ENCODE peak calls at places on chromosomes 3 and 15, in five cellular contexts. E, V, P, T and K are unnamed samples.
A peak's percentile ranks its signal among the peaks of the same experiment; 100 is the strongest.

GRCh38 chr3:50649451-50649931 is 25.2 kb upstream of the DOCK3 start:
- DNase-seq in P (no peak), E (no peak), V (no peak), T (no peak), K (no peak)

GRCh38 chr3:113626513-113627371 is 69.7 kb downstream of the USF3 start:
- DNase-seq in E (peak; percentile 37), P (peak; percentile 57), T (peak; percentile 67), V (peak; percentile 68), K (peak; percentile 58)

GRCh38 chr3:61409638-61410037 is 151.7 kb upstream of the PTPRG start:
- DNase-seq in V (no peak), T (no peak), P (no peak), E (no peak), K (no peak)

GRCh38 chr3:156409694-156410093 is 145.2 kb downstream of the SSR3 start:
- DNase-seq in V (peak; percentile 79), E (no peak), T (peak; percentile 30), P (no peak), K (no peak)

GRCh38 chr3:24388611-24389010 is 106.0 kb downstream of the THRB start:
- DNase-seq in T (no peak), V (no peak), E (no peak), P (no peak), K (no peak)

GRCh38 chr15:85793641-85794597 is 806 bp downstream of the KLHL25 start:
- DNase-seq in E (peak; percentile 25), V (peak; percentile 59), T (peak; percentile 47), P (peak; percentile 53), K (peak; percentile 50)

GRCh38 chr15:34810455-34811146 is 15.3 kb upstream of the ACTC1 start:
- DNase-seq in T (peak; percentile 93), P (no peak), V (peak; percentile 98), E (no peak), K (no peak)

GRCh38 chr3:153673853-153674252 is 447.3 kb upstream of the ARHGEF26 start:
- DNase-seq in T (no peak), E (no peak), V (no peak), P (no peak), K (no peak)

GRCh38 chr3:112672716-112673506 is 32.0 kb upstream of the CCDC80 start:
- DNase-seq in P (no peak), V (no peak), T (no peak), E (no peak), K (no peak)

GRCh38 chr15:51782357-51782896 is 31.0 kb downstream of the TMOD2 start:
- DNase-seq in T (peak; percentile 17), V (peak; percentile 30), P (no peak), E (peak; percentile 41), K (no peak)

GRCh38 chr3:196222876-196223595 is 6.7 kb downstream of the SLC51A start:
- DNase-seq in T (no peak), P (no peak), V (no peak), E (no peak), K (no peak)

GRCh38 chr3:38368238-38368637 is 21.7 kb downstream of the XYLB start:
- DNase-seq in P (no peak), T (no peak), V (no peak), E (no peak), K (no peak)

GRCh38 chr3:12585970-12586369 is 29.1 kb downstream of the MKRN2 start:
- DNase-seq in E (no peak), V (no peak), P (no peak), T (no peak), K (no peak)

GRCh38 chr3:12588039-12588673 is 31.3 kb downstream of the MKRN2 start:
- DNase-seq in E (no peak), V (peak; percentile 18), P (no peak), T (peak; percentile 28), K (no peak)

GRCh38 chr3:12590096-12590495 is 33.2 kb downstream of the MKRN2 start:
- DNase-seq in P (no peak), T (no peak), V (no peak), E (no peak), K (no peak)

GRCh38 chr3:12586403-12586802 is 29.5 kb downstream of the MKRN2 start:
- DNase-seq in P (no peak), T (no peak), E (no peak), V (no peak), K (no peak)

DNA sequence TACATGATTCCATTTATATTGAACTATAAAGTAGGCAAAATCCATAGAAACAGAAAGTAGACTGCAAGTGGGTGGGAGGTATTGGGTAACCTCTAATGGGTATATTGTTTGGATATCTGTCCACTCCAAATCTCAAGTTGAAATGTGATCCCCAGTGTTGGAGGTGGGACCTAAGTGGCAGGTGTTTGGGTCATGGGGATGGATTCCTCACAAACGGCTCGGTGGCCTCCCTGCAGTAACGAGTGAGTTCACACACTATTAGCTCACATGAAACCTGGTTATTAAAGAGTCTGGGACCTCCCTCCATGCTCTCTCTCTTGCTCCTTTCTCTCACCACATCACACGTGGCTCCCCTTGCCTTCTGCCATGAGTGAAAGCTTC is 31.8 kb downstream of the MKRN2 start:
- DNase-seq in V (no peak), P (no peak), T (no peak), E (no peak), K (no peak)
- TF ChIP-seq CTCF in V (no peak), P (no peak), T (no peak), E (no peak), K (no peak)

GRCh38 chr3:157508461-157508860 is 5.2 kb upstream of the VEPH1 start:
- DNase-seq in T (no peak), E (no peak), V (no peak), P (no peak), K (no peak)

GRCh38 chr3:157513585-157513984 is 10.4 kb upstream of the VEPH1 start:
- DNase-seq in P (no peak), V (no peak), E (no peak), T (no peak), K (no peak)

GRCh38 chr3:157515398-157515797 is 12.2 kb upstream of the VEPH1 start:
- DNase-seq in E (no peak), T (no peak), P (no peak), V (peak; percentile 60), K (no peak)

GRCh38 chr3:157514371-157514919 is 11.2 kb upstream of the VEPH1 start:
- DNase-seq in V (no peak), P (no peak), E (no peak), T (no peak), K (no peak)

DNA sequence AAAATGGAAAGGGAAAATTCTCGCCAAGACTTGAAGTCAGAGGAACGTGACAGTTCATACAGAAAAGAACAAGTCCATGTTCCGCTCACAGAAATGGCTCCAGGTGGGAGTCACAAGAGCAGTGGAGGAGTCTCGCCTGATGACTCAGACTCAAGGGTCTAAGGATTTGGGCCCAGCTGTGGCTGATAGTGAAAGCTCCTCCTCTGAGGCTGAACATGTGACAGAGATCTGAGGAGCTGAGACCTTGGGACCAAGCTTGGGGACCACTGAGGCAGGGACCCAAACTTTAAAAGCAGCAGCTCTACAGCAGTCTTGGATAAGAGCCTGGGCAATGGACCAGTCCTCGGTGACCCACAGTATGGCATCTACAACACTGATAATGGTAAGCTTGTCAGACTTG is 9.3 kb upstream of the VEPH1 start:
- DNase-seq in P (no peak), E (peak; percentile 29), V (no peak), T (no peak), K (no peak)
- TF ChIP-seq CTCF in P (no peak), E (no peak), V (no peak), T (no peak), K (no peak)

GRCh38 chr3:126348308-126348920 is 8.8 kb downstream of the KLF15 start:
- DNase-seq in T (no peak), V (peak; percentile 18), E (peak; percentile 29), P (no peak), K (no peak)
- TF ChIP-seq CTCF in T (peak; percentile 26), V (peak; percentile 19), E (no peak), P (no peak), K (peak; percentile 30)

GRCh38 chr3:55405436-55405835 is 81.7 kb downstream of the WNT5A start:
- DNase-seq in P (no peak), E (peak; percentile 11), T (peak; percentile 8), V (peak; percentile 87), K (peak; percentile 56)
- TF ChIP-seq CTCF in P (no peak), E (peak; percentile 38), T (peak; percentile 17), V (peak; percentile 68), K (peak; percentile 67)

DNA sequence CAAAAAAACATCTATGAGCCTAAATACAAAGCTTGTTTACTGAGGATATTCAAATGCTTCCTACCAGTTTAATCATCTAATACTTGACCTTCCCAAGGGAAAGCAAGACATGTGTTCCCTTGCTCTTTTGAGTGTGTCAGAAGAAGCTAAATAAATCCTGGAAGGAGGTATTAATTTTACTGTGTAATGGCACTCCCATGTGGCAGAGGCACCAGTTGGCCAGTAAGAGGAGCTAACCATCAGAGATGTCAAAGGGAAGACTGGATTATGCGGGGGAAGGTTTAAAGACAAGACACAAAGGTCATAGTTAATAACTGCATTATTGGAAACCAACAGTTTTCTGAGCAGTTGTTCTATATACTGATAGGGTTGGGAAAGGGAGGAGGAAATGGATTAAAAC is 125.1 kb downstream of the SUCLG2 start:
- DNase-seq in P (no peak), V (peak; percentile 17), E (no peak), T (no peak), K (no peak)
- TF ChIP-seq CTCF in P (no peak), V (no peak), E (no peak), T (no peak), K (no peak)

GRCh38 chr3:129316121-129317013 is 37.7 kb downstream of the HMCES start:
- DNase-seq in T (peak; percentile 86), P (peak; percentile 89), E (peak; percentile 73), V (peak; percentile 74), K (peak; percentile 91)

GRCh38 chr3:129313983-129314756 is 35.5 kb downstream of the HMCES start:
- DNase-seq in V (peak; percentile 75), E (peak; percentile 14), P (peak; percentile 27), T (peak; percentile 22), K (no peak)

GRCh38 chr3:129313415-129313982 is 34.8 kb downstream of the HMCES start:
- DNase-seq in E (no peak), P (peak; percentile 31), T (no peak), V (peak; percentile 23), K (no peak)

GRCh38 chr3:129315386-129315991 is 36.8 kb downstream of the HMCES start:
- DNase-seq in T (peak; percentile 33), V (no peak), P (peak; percentile 44), E (peak; percentile 40), K (no peak)

DNA sequence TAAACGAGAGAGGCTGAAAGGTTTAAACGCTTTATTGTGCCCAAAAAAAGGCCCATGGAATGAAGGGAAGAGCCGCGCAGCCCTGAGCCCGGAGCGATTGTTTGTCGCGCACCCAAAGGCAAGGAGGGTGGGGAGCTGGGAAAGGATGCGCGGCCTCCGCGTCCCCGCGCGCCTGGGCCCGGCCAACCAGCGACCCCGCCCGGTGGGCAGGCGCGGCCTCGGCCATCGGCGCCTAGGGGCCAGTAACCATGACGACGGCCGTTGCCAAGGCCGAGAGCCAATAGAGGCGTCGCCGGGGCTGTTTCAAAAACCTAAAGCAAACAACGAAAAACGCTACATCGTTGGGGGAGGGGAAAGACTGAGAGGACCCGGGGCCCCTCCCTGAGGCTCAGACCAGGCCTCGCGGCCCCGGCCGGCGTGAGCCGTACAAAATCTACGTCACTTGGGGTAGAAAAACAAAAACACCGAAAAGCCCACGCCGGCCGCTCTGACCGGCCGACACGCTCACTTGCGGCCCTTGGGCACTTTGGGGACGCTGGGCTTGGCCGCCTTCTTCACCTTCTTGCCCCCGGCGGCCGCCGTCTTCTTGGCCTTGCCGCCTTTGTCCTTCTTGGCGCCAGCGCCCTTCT is 36.2 kb downstream of the HMCES start:
- DNase-seq in V (peak; percentile 93), E (peak; percentile 79), P (peak; percentile 85), T (peak; percentile 86), K (peak; percentile 86)
- TF ChIP-seq CTCF in V (no peak), E (peak; percentile 32), P (no peak), T (no peak), K (no peak)